ENCODE peak calls at places on chromosomes 11 and 22, in ten cellular contexts. One of them, this sample, is unnamed.

GRCh38 chr11:125489166-125489565 is 6.9 kb downstream of the FEZ1 start:
- DNase-seq in fibroblast of lung: no peak
- DNase-seq in activated CD8-positive, alpha-beta memory T cell treated with anti-CD3 and anti-CD28 coated beads, Interleukin-2, amount 50 U/mL, for 48 hours: no peak
- DNase-seq in sigmoid colon: no peak
- DNase-seq in activated CD4-positive, alpha-beta T cell treated with anti-CD3 and anti-CD28 coated beads, Interleukin-2, amount 50 U/mL, for 1 hour: no peak
- DNase-seq in DMS53: peak; percentile 55
- DNase-seq in T-cell: no peak
- DNase-seq in lower lobe of right lung: no peak
- DNase-seq in M059J: peak; percentile 20
- DNase-seq in T-helper 17 cell: no peak
- DNase-seq in this sample: no peak

GRCh38 chr11:71189768-71190315 is 62.5 kb downstream of the SHANK2 start:
- DNase-seq in fibroblast of lung: no peak
- DNase-seq in activated CD8-positive, alpha-beta memory T cell treated with anti-CD3 and anti-CD28 coated beads, Interleukin-2, amount 50 U/mL, for 48 hours: no peak
- DNase-seq in sigmoid colon: peak; percentile 40
- DNase-seq in activated CD4-positive, alpha-beta T cell treated with anti-CD3 and anti-CD28 coated beads, Interleukin-2, amount 50 U/mL, for 1 hour: no peak
- DNase-seq in DMS53: no peak
- DNase-seq in T-cell: no peak
- DNase-seq in lower lobe of right lung: no peak
- DNase-seq in M059J: no peak
- DNase-seq in T-helper 17 cell: no peak
- DNase-seq in this sample: no peak

GRCh38 chr11:9951714-9952275 is 287.9 kb downstream of the SWAP70 start:
- DNase-seq in fibroblast of lung: no peak
- DNase-seq in activated CD8-positive, alpha-beta memory T cell treated with anti-CD3 and anti-CD28 coated beads, Interleukin-2, amount 50 U/mL, for 48 hours: no peak
- DNase-seq in sigmoid colon: no peak
- DNase-seq in activated CD4-positive, alpha-beta T cell treated with anti-CD3 and anti-CD28 coated beads, Interleukin-2, amount 50 U/mL, for 1 hour: no peak
- DNase-seq in DMS53: no peak
- DNase-seq in T-cell: no peak
- DNase-seq in lower lobe of right lung: no peak
- DNase-seq in M059J: no peak
- DNase-seq in T-helper 17 cell: no peak
- DNase-seq in this sample: no peak

GRCh38 chr11:62805991-62806441 is 776 bp upstream of the NXF1 start:
- DNase-seq in fibroblast of lung: peak; percentile 59
- DNase-seq in activated CD8-positive, alpha-beta memory T cell treated with anti-CD3 and anti-CD28 coated beads, Interleukin-2, amount 50 U/mL, for 48 hours: peak; percentile 66
- DNase-seq in sigmoid colon: no peak
- DNase-seq in activated CD4-positive, alpha-beta T cell treated with anti-CD3 and anti-CD28 coated beads, Interleukin-2, amount 50 U/mL, for 1 hour: peak; percentile 26
- DNase-seq in DMS53: peak; percentile 66
- DNase-seq in T-cell: peak; percentile 16
- DNase-seq in lower lobe of right lung: no peak
- DNase-seq in M059J: peak; percentile 61
- DNase-seq in T-helper 17 cell: no peak
- DNase-seq in this sample: no peak

GRCh38 chr22:29208879-29209623 is 3.4 kb downstream of the EMID1 start:
- DNase-seq in fibroblast of lung: no peak
- DNase-seq in activated CD8-positive, alpha-beta memory T cell treated with anti-CD3 and anti-CD28 coated beads, Interleukin-2, amount 50 U/mL, for 48 hours: no peak
- DNase-seq in sigmoid colon: no peak
- DNase-seq in activated CD4-positive, alpha-beta T cell treated with anti-CD3 and anti-CD28 coated beads, Interleukin-2, amount 50 U/mL, for 1 hour: no peak
- DNase-seq in DMS53: no peak
- DNase-seq in T-cell: no peak
- DNase-seq in lower lobe of right lung: no peak
- DNase-seq in M059J: no peak
- DNase-seq in T-helper 17 cell: no peak
- DNase-seq in this sample: no peak

GRCh38 chr11:15222777-15223176 is 108.1 kb downstream of the INSC start:
- DNase-seq in fibroblast of lung: peak; percentile 4
- DNase-seq in activated CD8-positive, alpha-beta memory T cell treated with anti-CD3 and anti-CD28 coated beads, Interleukin-2, amount 50 U/mL, for 48 hours: no peak
- DNase-seq in sigmoid colon: no peak
- DNase-seq in activated CD4-positive, alpha-beta T cell treated with anti-CD3 and anti-CD28 coated beads, Interleukin-2, amount 50 U/mL, for 1 hour: no peak
- DNase-seq in DMS53: no peak
- DNase-seq in T-cell: no peak
- DNase-seq in lower lobe of right lung: no peak
- DNase-seq in M059J: no peak
- DNase-seq in T-helper 17 cell: no peak
- DNase-seq in this sample: no peak

GRCh38 chr11:68552542-68552941 is 92.0 kb downstream of the PPP6R3 start:
- DNase-seq in fibroblast of lung: no peak
- DNase-seq in activated CD8-positive, alpha-beta memory T cell treated with anti-CD3 and anti-CD28 coated beads, Interleukin-2, amount 50 U/mL, for 48 hours: no peak
- DNase-seq in sigmoid colon: no peak
- DNase-seq in activated CD4-positive, alpha-beta T cell treated with anti-CD3 and anti-CD28 coated beads, Interleukin-2, amount 50 U/mL, for 1 hour: no peak
- DNase-seq in DMS53: no peak
- DNase-seq in T-cell: no peak
- DNase-seq in lower lobe of right lung: no peak
- DNase-seq in M059J: no peak
- DNase-seq in T-helper 17 cell: no peak
- DNase-seq in this sample: no peak

GRCh38 chr11:131674051-131674755 is 303.8 kb downstream of the NTM start:
- DNase-seq in fibroblast of lung: peak; percentile 92
- DNase-seq in activated CD8-positive, alpha-beta memory T cell treated with anti-CD3 and anti-CD28 coated beads, Interleukin-2, amount 50 U/mL, for 48 hours: peak; percentile 86
- DNase-seq in sigmoid colon: peak; percentile 84
- DNase-seq in activated CD4-positive, alpha-beta T cell treated with anti-CD3 and anti-CD28 coated beads, Interleukin-2, amount 50 U/mL, for 1 hour: no peak
- DNase-seq in DMS53: peak; percentile 71
- DNase-seq in T-cell: peak; percentile 5
- DNase-seq in lower lobe of right lung: peak; percentile 73
- DNase-seq in M059J: peak; percentile 51
- DNase-seq in T-helper 17 cell: no peak
- DNase-seq in this sample: no peak

GRCh38 chr11:40597546-40598113 is 861.8 kb downstream of the LRRC4C start:
- DNase-seq in fibroblast of lung: no peak
- DNase-seq in activated CD8-positive, alpha-beta memory T cell treated with anti-CD3 and anti-CD28 coated beads, Interleukin-2, amount 50 U/mL, for 48 hours: no peak
- DNase-seq in sigmoid colon: no peak
- DNase-seq in activated CD4-positive, alpha-beta T cell treated with anti-CD3 and anti-CD28 coated beads, Interleukin-2, amount 50 U/mL, for 1 hour: no peak
- DNase-seq in DMS53: no peak
- DNase-seq in T-cell: no peak
- DNase-seq in lower lobe of right lung: no peak
- DNase-seq in M059J: no peak
- DNase-seq in T-helper 17 cell: no peak
- DNase-seq in this sample: no peak

GRCh38 chr11:70299636-70300035 is 29.1 kb downstream of the PPFIA1 start:
- DNase-seq in fibroblast of lung: no peak
- DNase-seq in activated CD8-positive, alpha-beta memory T cell treated with anti-CD3 and anti-CD28 coated beads, Interleukin-2, amount 50 U/mL, for 48 hours: no peak
- DNase-seq in sigmoid colon: peak; percentile 41
- DNase-seq in activated CD4-positive, alpha-beta T cell treated with anti-CD3 and anti-CD28 coated beads, Interleukin-2, amount 50 U/mL, for 1 hour: no peak
- DNase-seq in DMS53: no peak
- DNase-seq in T-cell: no peak
- DNase-seq in lower lobe of right lung: no peak
- DNase-seq in M059J: no peak
- DNase-seq in T-helper 17 cell: no peak
- DNase-seq in this sample: no peak

This sample was measured in CD4-positive, CD25-positive, alpha-beta regulatory T cell.